ENCODE peak calls at places on chromosomes 13 and 19, in five cellular contexts. F is psoas muscle, S is heart left ventricle, X is tibial nerve, W is astrocyte of the spinal cord. J is an unnamed sample.

GRCh38 chr13:31168736-31169135 is 7.0 kb upstream of the HSPH1 start:
- DNase-seq in F (no peak), W (no peak), X (no peak), S (no peak), J (no peak)

GRCh38 chr19:39182174-39182505 is 14.6 kb upstream of the NCCRP1 start:
- DNase-seq in X (no peak), S (no peak), W (no peak), F (no peak), J (peak; percentile 22)

GRCh38 chr13:40187836-40188591 is 478.4 kb downstream of the FOXO1 start:
- DNase-seq in X (no peak), S (no peak), W (peak; percentile 39), F (no peak), J (no peak)

GRCh38 chr19:42919757-42920079 is 2.0 kb upstream of the PSG6 start:
- DNase-seq in W (no peak), F (no peak), S (no peak), X (no peak), J (no peak)

GRCh38 chr19:7188682-7189629 is 105.3 kb downstream of the INSR start:
- DNase-seq in X (no peak), W (no peak), S (peak; percentile 61), F (no peak), J (no peak)

GRCh38 chr19:14102102-14102696 is 11.6 kb upstream of the SAMD1 start:
- DNase-seq in X (no peak), F (no peak), S (no peak), W (no peak), J (peak; percentile 46)

GRCh38 chr13:94712287-94712811 is at the start of gene SOX21:
- DNase-seq in F (no peak), S (no peak), X (no peak), W (no peak), J (no peak)

GRCh38 chr13:97194473-97194872 is 27.7 kb upstream of the MBNL2 start:
- DNase-seq in F (no peak), S (no peak), W (peak; percentile 39), X (no peak), J (peak; percentile 18)

GRCh38 chr19:54192972-54193371 is 1.9 kb downstream of the TSEN34 start:
- DNase-seq in S (no peak), F (no peak), X (no peak), W (no peak), J (no peak)

GRCh38 chr13:83221256-83221655 is 661.0 kb downstream of the SLITRK1 start:
- DNase-seq in S (no peak), F (no peak), X (no peak), W (peak; percentile 32), J (peak; percentile 48)

GRCh38 chr19:49210901-49211451 is 53.4 kb downstream of the TRPM4 start:
- DNase-seq in X (no peak), W (no peak), F (no peak), S (no peak), J (no peak)
- H3K4me3 ChIP-seq in X (peak overlapping the region; percentile 41), W (peak overlapping the region; percentile 17), F (no peak overlapping the region), S (no peak overlapping the region), J (no peak overlapping the region)

GRCh38 chr19:45883586-45883880 is 2.4 kb downstream of the IRF2BP1 start:
- DNase-seq in X (no peak), F (no peak), S (no peak), W (no peak), J (no peak)
- TF ChIP-seq CTCF in X (no peak), F (no peak), S (no peak), W (no peak), J (no peak)

GRCh38 chr19:2578391-2578826 is 102.5 kb downstream of the GADD45B start:
- DNase-seq in X (no peak), S (no peak), W (peak; percentile 80), F (no peak), J (peak; percentile 35)
- H3K4me3 ChIP-seq in X (peak overlapping the region; percentile 56), S (peak overlapping the region; percentile 75), W (peak overlapping the region; percentile 43), F (peak overlapping the region; percentile 67), J (peak overlapping the region; percentile 47)

DNA sequence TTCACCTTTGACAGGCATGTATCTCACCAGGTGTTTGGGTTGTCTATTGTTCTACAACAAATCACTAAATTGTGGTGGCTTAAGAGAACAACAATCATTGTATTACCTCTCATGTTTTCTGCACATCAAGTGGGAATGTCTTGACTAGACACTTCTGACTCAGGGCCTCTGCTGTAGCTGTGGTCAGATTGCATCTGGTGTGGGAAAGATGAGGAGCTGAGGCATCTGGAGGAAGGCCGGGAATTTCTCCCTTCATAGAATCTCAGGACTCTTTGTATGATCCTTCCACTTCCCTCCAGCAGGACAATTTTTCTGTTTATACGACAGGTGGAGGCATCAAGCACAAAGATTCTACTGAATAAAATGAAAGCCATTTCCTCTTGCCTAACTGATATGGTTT is 511.8 kb upstream of the NBEA start:
- DNase-seq in F (no peak), W (peak; percentile 47), X (no peak), S (no peak), J (peak; percentile 21)
- TF ChIP-seq CTCF in F (no peak), W (no peak), X (no peak), S (no peak), J (no peak)

DNA sequence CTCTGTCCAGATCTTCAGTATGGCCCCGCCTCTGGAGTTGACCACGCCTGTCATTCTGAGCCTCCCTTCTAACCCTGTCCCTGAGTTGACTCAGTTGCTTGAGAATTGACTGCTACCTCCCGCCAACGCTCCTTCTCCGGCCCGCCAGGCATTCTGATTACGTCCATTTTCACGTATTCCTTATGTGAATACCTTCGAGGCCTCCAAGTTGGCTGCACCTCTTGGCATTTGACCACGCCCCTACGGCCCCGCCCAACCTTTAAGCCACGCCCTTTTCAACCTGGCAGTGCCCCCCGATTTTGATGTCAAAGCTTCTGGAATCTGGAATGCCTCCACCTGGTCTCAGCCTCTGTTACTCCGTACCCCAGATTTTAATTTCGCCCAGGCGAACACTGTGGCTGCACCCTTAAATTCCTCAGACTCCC is 1.7 kb upstream of the EML2 start:
- DNase-seq in S (no peak), W (no peak), F (no peak), X (no peak), J (no peak)
- H3K4me3 ChIP-seq in S (peak overlapping the region; percentile 62), W (no peak overlapping the region), F (no peak overlapping the region), X (no peak overlapping the region), J (no peak overlapping the region)

GRCh38 chr19:5036733-5037681 is 68.1 kb downstream of the KDM4B start:
- DNase-seq in X (peak; percentile 27), F (peak; percentile 60), S (no peak), W (peak; percentile 66), J (no peak)
- TF ChIP-seq CTCF in X (no peak), F (no peak), S (no peak), W (no peak), J (no peak)

DNA sequence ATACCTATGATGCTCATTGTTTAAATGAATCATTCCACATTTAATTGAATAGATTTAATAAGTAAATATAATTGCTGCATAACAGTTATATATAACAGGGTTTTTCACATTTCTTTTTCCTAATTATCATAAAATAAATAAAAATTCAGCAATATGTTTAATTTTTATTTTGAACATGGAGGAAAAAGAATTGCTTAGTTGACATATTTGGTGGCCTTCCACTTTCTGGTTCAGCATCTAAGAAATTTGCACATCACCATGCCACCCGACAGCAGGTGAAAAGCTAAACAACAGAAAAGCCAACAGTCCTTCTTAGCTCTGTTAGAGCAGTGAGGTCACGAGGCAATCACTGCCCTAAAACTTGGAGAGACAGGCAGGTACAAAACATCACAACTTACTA is 790.2 kb downstream of the GPC5 start:
- DNase-seq in F (no peak), X (no peak), S (no peak), W (no peak), J (no peak)
- H3K4me3 ChIP-seq in F (no peak overlapping the region), X (no peak overlapping the region), S (no peak overlapping the region), W (no peak overlapping the region), J (no peak overlapping the region)

DNA sequence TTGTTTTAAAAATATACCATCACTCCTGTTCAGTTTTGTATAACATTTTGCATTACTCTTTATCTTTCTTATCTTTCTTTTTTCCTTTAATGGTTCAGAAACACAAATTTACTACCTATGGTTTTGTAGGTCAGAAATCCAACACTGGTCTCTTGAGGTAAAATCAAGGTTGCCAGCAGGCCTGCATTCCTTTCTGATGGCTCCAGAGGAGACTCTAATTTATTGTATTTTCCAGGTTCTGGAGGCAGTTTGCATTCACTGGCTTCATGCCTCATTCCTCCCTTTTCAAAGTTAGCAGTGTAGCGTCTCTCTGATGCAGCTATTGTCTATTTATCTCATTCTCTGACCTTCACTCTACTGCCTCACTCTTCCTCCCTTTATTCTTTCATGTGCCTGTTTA is 767.4 kb downstream of the SLITRK6 start:
- DNase-seq in W (no peak), F (no peak), X (no peak), S (no peak), J (no peak)
- TF ChIP-seq CTCF in W (no peak), F (no peak), X (no peak), S (no peak), J (no peak)

GRCh38 chr13:108897955-108898354 is 268.5 kb downstream of the MYO16 start:
- DNase-seq in S (no peak), X (no peak), W (no peak), F (no peak), J (peak; percentile 63)
- H3K4me3 ChIP-seq in S (no peak overlapping the region), X (no peak overlapping the region), W (no peak overlapping the region), F (no peak overlapping the region), J (peak overlapping the region; percentile 8)

GRCh38 chr19:47280183-47280797 is 5.6 kb downstream of the INAFM1 start:
- DNase-seq in W (no peak), S (no peak), F (no peak), X (no peak), J (peak; percentile 35)
- TF ChIP-seq CTCF in W (peak; percentile 51), S (no peak), F (peak; percentile 39), X (no peak), J (peak; percentile 54)